ENCODE peak calls at places on chromosome 1, in seven cellular contexts. T is CD8-positive, alpha-beta T cell; N is H54; I is COR-L47; K is naive B cell; V is germinal center; M is stimulated activated CD4-positive, alpha-beta T cell treated with anti-CD3 and anti-CD28 coated beads, Interleukin-4, amount 100 ng/mL, for 48 hours. Y is an unnamed sample.

GRCh38 chr1:223233410-223234163 is 90.5 kb upstream of the TLR5 start:
- DNase-seq in M (no peak), K (no peak), N (peak), I (no peak), T (no peak), V (no peak), Y (peak)

GRCh38 chr1:106524631-106525030 is 531.8 kb upstream of the PRMT6 start:
- DNase-seq in N (no peak), K (no peak), M (no peak), V (no peak), T (no peak), I (no peak), Y (no peak)

GRCh38 chr1:30904962-30905335 is 3.6 kb downstream of the SDC3 start:
- DNase-seq in N (no peak), K (no peak), I (no peak), T (no peak), M (no peak), V (no peak), Y (no peak)

GRCh38 chr1:65075123-65075976 is 72.7 kb upstream of the AK4 start:
- DNase-seq in K (peak), T (peak), N (peak), M (peak), I (peak), V (peak), Y (no peak)

GRCh38 chr1:14706656-14707055 is 108.2 kb downstream of the KAZN start:
- DNase-seq in M (no peak), V (no peak), I (no peak), K (no peak), T (no peak), N (no peak), Y (no peak)

GRCh38 chr1:238191161-238191560 is 300.4 kb upstream of the ZP4 start:
- DNase-seq in I (no peak), T (no peak), K (no peak), N (no peak), V (no peak), M (no peak), Y (no peak)

GRCh38 chr1:110390096-110390495 is 730 bp downstream of the SLC16A4 start:
- DNase-seq in T (no peak), V (no peak), M (no peak), K (no peak), I (no peak), N (no peak), Y (no peak)

GRCh38 chr1:47444317-47444577 is 6.4 kb downstream of the FOXD2 start:
- DNase-seq in N (no peak), V (no peak), I (no peak), T (no peak), M (no peak), K (no peak), Y (no peak)

GRCh38 chr1:92975551-92976232 is 14.4 kb upstream of the DIPK1A start:
- DNase-seq in V (peak), I (no peak), T (no peak), K (peak), N (no peak), M (no peak), Y (no peak)

GRCh38 chr1:71658295-71658694 is 577.5 kb upstream of the ZRANB2 start:
- DNase-seq in M (no peak), I (no peak), N (no peak), V (no peak), T (no peak), K (no peak), Y (no peak)

GRCh38 chr1:44553771-44554170 is 120.5 kb downstream of the TMEM53 start:
- DNase-seq in M (no peak), T (no peak), K (no peak), V (no peak), I (no peak), N (peak), Y (no peak)

GRCh38 chr1:165933446-165934170 is 106.2 kb downstream of the UCK2 start:
- DNase-seq in N (no peak), T (no peak), V (no peak), I (no peak), K (no peak), M (no peak), Y (no peak)

GRCh38 chr1:184158911-184159701 is 107.6 kb downstream of the TSEN15 start:
- DNase-seq in K (no peak), V (no peak), I (no peak), T (no peak), N (no peak), M (no peak), Y (no peak)

GRCh38 chr1:244050835-244051444 is at the start of gene ZBTB18:
- DNase-seq in M (no peak), N (no peak), I (peak), K (no peak), V (no peak), T (no peak), Y (no peak)

GRCh38 chr1:162904579-162904978 is 43.6 kb upstream of the CCDC190 start:
- DNase-seq in I (no peak), K (no peak), N (no peak), T (no peak), M (no peak), V (no peak), Y (no peak)

GRCh38 chr1:83716641-83717040 is 282.3 kb downstream of the TTLL7 start:
- DNase-seq in M (no peak), I (no peak), T (no peak), N (no peak), V (no peak), K (no peak), Y (no peak)